ENCODE peak calls at places on chromosomes 12 and 14, in seven cellular contexts. One of them, this sample, is unnamed.

GRCh38 chr14:54773171-54774006 is 129.2 kb downstream of the GCH1 start:
- DNase-seq in A549: peak; percentile 97
- DNase-seq in thoracic aorta: peak; percentile 86
- DNase-seq in esophagus muscularis mucosa: peak; percentile 96
- DNase-seq in right lobe of liver: peak; percentile 71
- DNase-seq in aorta: peak; percentile 96
- DNase-seq in cardiac muscle cell: peak; percentile 89
- DNase-seq in this sample: peak; percentile 79

GRCh38 chr12:46160081-46160980 is 108.5 kb downstream of the SLC38A1 start:
- DNase-seq in A549: no peak
- DNase-seq in thoracic aorta: no peak
- DNase-seq in esophagus muscularis mucosa: no peak
- DNase-seq in right lobe of liver: no peak
- DNase-seq in aorta: no peak
- DNase-seq in cardiac muscle cell: peak; percentile 72
- DNase-seq in this sample: no peak

GRCh38 chr14:102262894-102263462 is 42.0 kb downstream of the MOK start:
- DNase-seq in A549: peak; percentile 54
- DNase-seq in thoracic aorta: no peak
- DNase-seq in esophagus muscularis mucosa: no peak
- DNase-seq in right lobe of liver: no peak
- DNase-seq in aorta: no peak
- DNase-seq in cardiac muscle cell: no peak
- DNase-seq in this sample: no peak

GRCh38 chr12:125684968-125685790 is 619.9 kb downstream of the AACS start:
- DNase-seq in A549: no peak
- DNase-seq in thoracic aorta: no peak
- DNase-seq in esophagus muscularis mucosa: peak; percentile 78
- DNase-seq in right lobe of liver: no peak
- DNase-seq in aorta: no peak
- DNase-seq in cardiac muscle cell: no peak
- DNase-seq in this sample: no peak

GRCh38 chr12:91406920-91407341 is 224.3 kb upstream of the DCN start:
- DNase-seq in A549: peak; percentile 69
- DNase-seq in thoracic aorta: no peak
- DNase-seq in esophagus muscularis mucosa: no peak
- DNase-seq in right lobe of liver: no peak
- DNase-seq in aorta: no peak
- DNase-seq in cardiac muscle cell: no peak
- DNase-seq in this sample: no peak

GRCh38 chr14:56474419-56475022 is 105.1 kb upstream of the TMEM260 start:
- DNase-seq in A549: peak; percentile 37
- DNase-seq in thoracic aorta: no peak
- DNase-seq in esophagus muscularis mucosa: no peak
- DNase-seq in right lobe of liver: no peak
- DNase-seq in aorta: no peak
- DNase-seq in cardiac muscle cell: peak; percentile 67
- DNase-seq in this sample: no peak

GRCh38 chr12:48489012-48489411 is 6.7 kb downstream of the C12orf54 start:
- DNase-seq in A549: no peak
- DNase-seq in thoracic aorta: no peak
- DNase-seq in esophagus muscularis mucosa: no peak
- DNase-seq in right lobe of liver: no peak
- DNase-seq in aorta: no peak
- DNase-seq in cardiac muscle cell: no peak
- DNase-seq in this sample: no peak

GRCh38 chr12:45773734-45774133 is 44.2 kb downstream of the ARID2 start:
- DNase-seq in A549: no peak
- DNase-seq in thoracic aorta: no peak
- DNase-seq in esophagus muscularis mucosa: no peak
- DNase-seq in right lobe of liver: no peak
- DNase-seq in aorta: no peak
- DNase-seq in cardiac muscle cell: no peak
- DNase-seq in this sample: no peak

GRCh38 chr14:78412475-78412874 is 242.3 kb downstream of the NRXN3 start:
- DNase-seq in A549: no peak
- DNase-seq in thoracic aorta: no peak
- DNase-seq in esophagus muscularis mucosa: no peak
- DNase-seq in right lobe of liver: no peak
- DNase-seq in aorta: no peak
- DNase-seq in cardiac muscle cell: no peak
- DNase-seq in this sample: no peak

GRCh38 chr14:74852922-74853530 is 22.9 kb downstream of the PROX2 start:
- DNase-seq in A549: no peak
- DNase-seq in thoracic aorta: no peak
- DNase-seq in esophagus muscularis mucosa: no peak
- DNase-seq in right lobe of liver: no peak
- DNase-seq in aorta: no peak
- DNase-seq in cardiac muscle cell: no peak
- DNase-seq in this sample: no peak

GRCh38 chr14:55399183-55399582 is 12.4 kb downstream of the ATG14 start:
- DNase-seq in A549: no peak
- DNase-seq in thoracic aorta: no peak
- DNase-seq in esophagus muscularis mucosa: no peak
- DNase-seq in right lobe of liver: no peak
- DNase-seq in aorta: no peak
- DNase-seq in cardiac muscle cell: no peak
- DNase-seq in this sample: no peak

GRCh38 chr12:123787466-123787865 is 25.4 kb downstream of the DNAH10 start:
- DNase-seq in A549: no peak
- DNase-seq in thoracic aorta: no peak
- DNase-seq in esophagus muscularis mucosa: no peak
- DNase-seq in right lobe of liver: no peak
- DNase-seq in aorta: no peak
- DNase-seq in cardiac muscle cell: no peak
- DNase-seq in this sample: no peak

GRCh38 chr14:93759781-93760307 is 28.4 kb downstream of the PRIMA1 start:
- DNase-seq in A549: no peak
- DNase-seq in thoracic aorta: peak; percentile 21
- DNase-seq in esophagus muscularis mucosa: no peak
- DNase-seq in right lobe of liver: peak; percentile 93
- DNase-seq in aorta: peak; percentile 87
- DNase-seq in cardiac muscle cell: peak; percentile 88
- DNase-seq in this sample: peak; percentile 28

GRCh38 chr14:94306047-94306978 is 13.2 kb upstream of the SERPINA10 start:
- DNase-seq in A549: no peak
- DNase-seq in thoracic aorta: no peak
- DNase-seq in esophagus muscularis mucosa: peak; percentile 79
- DNase-seq in right lobe of liver: peak; percentile 76
- DNase-seq in aorta: no peak
- DNase-seq in cardiac muscle cell: no peak
- DNase-seq in this sample: no peak

GRCh38 chr12:86729798-86730197 is 473.6 kb upstream of the MGAT4C start:
- DNase-seq in A549: no peak
- DNase-seq in thoracic aorta: no peak
- DNase-seq in esophagus muscularis mucosa: no peak
- DNase-seq in right lobe of liver: no peak
- DNase-seq in aorta: no peak
- DNase-seq in cardiac muscle cell: no peak
- DNase-seq in this sample: no peak

GRCh38 chr12:62983594-62983993 is 48.6 kb upstream of the PPM1H start:
- DNase-seq in A549: peak; percentile 29
- DNase-seq in thoracic aorta: no peak
- DNase-seq in esophagus muscularis mucosa: no peak
- DNase-seq in right lobe of liver: no peak
- DNase-seq in aorta: no peak
- DNase-seq in cardiac muscle cell: no peak
- DNase-seq in this sample: no peak

GRCh38 chr12:118715647-118716046 is 265.7 kb upstream of the SRRM4 start:
- DNase-seq in A549: no peak
- DNase-seq in thoracic aorta: no peak
- DNase-seq in esophagus muscularis mucosa: no peak
- DNase-seq in right lobe of liver: no peak
- DNase-seq in aorta: no peak
- DNase-seq in cardiac muscle cell: no peak
- DNase-seq in this sample: no peak

GRCh38 chr14:31300296-31300695 is 92.7 kb upstream of the HECTD1 start:
- DNase-seq in A549: peak; percentile 21
- DNase-seq in thoracic aorta: no peak
- DNase-seq in esophagus muscularis mucosa: no peak
- DNase-seq in right lobe of liver: no peak
- DNase-seq in aorta: no peak
- DNase-seq in cardiac muscle cell: no peak
- DNase-seq in this sample: no peak

GRCh38 chr14:103422981-103423600 is 37.9 kb downstream of the MARK3 start:
- DNase-seq in A549: no peak
- DNase-seq in thoracic aorta: no peak
- DNase-seq in esophagus muscularis mucosa: no peak
- DNase-seq in right lobe of liver: no peak
- DNase-seq in aorta: no peak
- DNase-seq in cardiac muscle cell: no peak
- DNase-seq in this sample: no peak

GRCh38 chr12:22728989-22729388 is 104.0 kb downstream of the ETNK1 start:
- DNase-seq in A549: no peak
- DNase-seq in thoracic aorta: no peak
- DNase-seq in esophagus muscularis mucosa: no peak
- DNase-seq in right lobe of liver: no peak
- DNase-seq in aorta: no peak
- DNase-seq in cardiac muscle cell: no peak
- DNase-seq in this sample: no peak

GRCh38 chr12:75439048-75439447 is 41.5 kb upstream of the GLIPR1 start:
- DNase-seq in A549: no peak
- DNase-seq in thoracic aorta: no peak
- DNase-seq in esophagus muscularis mucosa: no peak
- DNase-seq in right lobe of liver: no peak
- DNase-seq in aorta: no peak
- DNase-seq in cardiac muscle cell: no peak
- DNase-seq in this sample: no peak

GRCh38 chr12:79374543-79374942 is 316.2 kb downstream of the PAWR start:
- DNase-seq in A549: peak; percentile 49
- DNase-seq in thoracic aorta: no peak
- DNase-seq in esophagus muscularis mucosa: no peak
- DNase-seq in right lobe of liver: no peak
- DNase-seq in aorta: no peak
- DNase-seq in cardiac muscle cell: no peak
- DNase-seq in this sample: no peak

GRCh38 chr14:103021817-103022668 is 35.3 kb downstream of the CDC42BPB start:
- DNase-seq in A549: no peak
- DNase-seq in thoracic aorta: no peak
- DNase-seq in esophagus muscularis mucosa: no peak
- DNase-seq in right lobe of liver: no peak
- DNase-seq in aorta: peak; percentile 74
- DNase-seq in cardiac muscle cell: no peak
- DNase-seq in this sample: no peak

GRCh38 chr12:68887641-68888040 is 45.3 kb downstream of the CPM start:
- DNase-seq in A549: no peak
- DNase-seq in thoracic aorta: no peak
- DNase-seq in esophagus muscularis mucosa: no peak
- DNase-seq in right lobe of liver: no peak
- DNase-seq in aorta: no peak
- DNase-seq in cardiac muscle cell: no peak
- DNase-seq in this sample: no peak

GRCh38 chr12:115632323-115632722 is 645.2 kb downstream of the MED13L start:
- DNase-seq in A549: no peak
- DNase-seq in thoracic aorta: no peak
- DNase-seq in esophagus muscularis mucosa: no peak
- DNase-seq in right lobe of liver: no peak
- DNase-seq in aorta: no peak
- DNase-seq in cardiac muscle cell: no peak
- DNase-seq in this sample: no peak

GRCh38 chr12:116276433-116277216 is 868 bp downstream of the MED13L start:
- DNase-seq in A549: peak; percentile 72
- DNase-seq in thoracic aorta: peak; percentile 8
- DNase-seq in esophagus muscularis mucosa: no peak
- DNase-seq in right lobe of liver: peak; percentile 83
- DNase-seq in aorta: peak; percentile 91
- DNase-seq in cardiac muscle cell: peak; percentile 86
- DNase-seq in this sample: peak; percentile 62

GRCh38 chr14:23364604-23365352 is at the start of gene EFS:
- DNase-seq in A549: no peak
- DNase-seq in thoracic aorta: no peak
- DNase-seq in esophagus muscularis mucosa: no peak
- DNase-seq in right lobe of liver: peak; percentile 47
- DNase-seq in aorta: peak; percentile 85
- DNase-seq in cardiac muscle cell: no peak
- DNase-seq in this sample: no peak

GRCh38 chr12:117421068-117421771 is 59.8 kb upstream of the NOS1 start:
- DNase-seq in A549: no peak
- DNase-seq in thoracic aorta: no peak
- DNase-seq in esophagus muscularis mucosa: no peak
- DNase-seq in right lobe of liver: no peak
- DNase-seq in aorta: no peak
- DNase-seq in cardiac muscle cell: no peak
- DNase-seq in this sample: no peak
- H3K27ac ChIP-seq in A549: no peak overlapping the region
- H3K27ac ChIP-seq in thoracic aorta: no peak overlapping the region
- H3K27ac ChIP-seq in esophagus muscularis mucosa: no peak overlapping the region
- H3K27ac ChIP-seq in right lobe of liver: peak overlapping the region; percentile 75
- H3K27ac ChIP-seq in aorta: no peak overlapping the region
- H3K27ac ChIP-seq in cardiac muscle cell: no peak overlapping the region
- H3K27ac ChIP-seq in this sample: peak overlapping the region; percentile 37

GRCh38 chr12:88617352-88617751 is 37.1 kb upstream of the KITLG start:
- DNase-seq in A549: no peak
- DNase-seq in thoracic aorta: no peak
- DNase-seq in esophagus muscularis mucosa: no peak
- DNase-seq in right lobe of liver: no peak
- DNase-seq in aorta: no peak
- DNase-seq in cardiac muscle cell: no peak
- DNase-seq in this sample: no peak
- H3K27ac ChIP-seq in A549: no peak overlapping the region
- H3K27ac ChIP-seq in thoracic aorta: no peak overlapping the region
- H3K27ac ChIP-seq in esophagus muscularis mucosa: no peak overlapping the region
- H3K27ac ChIP-seq in right lobe of liver: no peak overlapping the region
- H3K27ac ChIP-seq in aorta: no peak overlapping the region
- H3K27ac ChIP-seq in cardiac muscle cell: no peak overlapping the region
- H3K27ac ChIP-seq in this sample: no peak overlapping the region

DNA sequence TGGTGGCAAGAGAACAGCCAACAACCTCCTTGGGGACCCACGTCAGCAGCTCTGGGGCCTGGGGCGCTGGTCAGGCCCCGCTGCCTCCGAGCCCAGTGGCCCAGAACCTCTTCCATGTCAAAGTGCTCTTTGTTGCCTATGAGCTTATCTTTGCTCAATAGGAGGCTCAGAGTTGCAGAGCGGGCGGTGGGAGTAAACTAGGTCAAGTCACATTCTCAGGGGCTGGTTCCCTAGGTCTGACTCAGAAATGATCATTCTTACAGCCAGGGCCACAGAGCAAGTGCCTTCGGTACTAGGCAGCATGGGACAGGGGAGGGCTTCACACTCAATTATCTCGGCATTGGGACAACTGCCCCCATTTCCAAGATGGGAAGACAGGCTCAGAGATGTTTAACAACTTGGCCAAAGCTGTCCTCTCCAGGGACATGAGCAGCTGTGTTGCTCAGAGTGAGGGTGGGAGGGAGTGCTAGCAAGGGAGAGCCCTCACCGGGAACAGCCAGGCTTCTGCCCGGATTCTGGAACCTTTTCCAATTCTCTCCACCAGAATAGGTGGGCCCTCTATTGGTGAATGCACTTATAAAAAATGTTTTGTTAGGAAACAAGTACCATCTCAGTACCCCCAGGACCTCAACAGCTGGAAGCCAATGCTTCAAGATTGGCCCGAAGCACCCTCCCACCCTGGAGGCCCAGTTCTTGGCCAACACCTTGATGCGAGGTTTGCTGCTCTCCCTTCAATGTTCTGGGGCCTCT is 11.9 kb downstream of the SLC25A29 start:
- DNase-seq in A549: no peak
- DNase-seq in thoracic aorta: no peak
- DNase-seq in esophagus muscularis mucosa: no peak
- DNase-seq in right lobe of liver: peak; percentile 25
- DNase-seq in aorta: peak; percentile 69
- DNase-seq in cardiac muscle cell: no peak
- DNase-seq in this sample: peak; percentile 28
- H3K27ac ChIP-seq in A549: no peak overlapping the region
- H3K27ac ChIP-seq in thoracic aorta: peak overlapping the region; percentile 45
- H3K27ac ChIP-seq in esophagus muscularis mucosa: peak overlapping the region; percentile 41
- H3K27ac ChIP-seq in right lobe of liver: no peak overlapping the region
- H3K27ac ChIP-seq in aorta: no peak overlapping the region
- H3K27ac ChIP-seq in cardiac muscle cell: no peak overlapping the region
- H3K27ac ChIP-seq in this sample: peak overlapping the region; percentile 86

GRCh38 chr12:110564471-110564991 is 18.6 kb downstream of the PPTC7 start:
- DNase-seq in A549: no peak
- DNase-seq in thoracic aorta: no peak
- DNase-seq in esophagus muscularis mucosa: no peak
- DNase-seq in right lobe of liver: no peak
- DNase-seq in aorta: no peak
- DNase-seq in cardiac muscle cell: no peak
- DNase-seq in this sample: no peak
- H3K27ac ChIP-seq in A549: peak overlapping the region; percentile 36
- H3K27ac ChIP-seq in thoracic aorta: no peak overlapping the region
- H3K27ac ChIP-seq in esophagus muscularis mucosa: peak overlapping the region; percentile 71
- H3K27ac ChIP-seq in right lobe of liver: peak overlapping the region; percentile 36
- H3K27ac ChIP-seq in aorta: no peak overlapping the region
- H3K27ac ChIP-seq in cardiac muscle cell: peak overlapping the region; percentile 91
- H3K27ac ChIP-seq in this sample: peak overlapping the region; percentile 72

This sample was measured in gastrocnemius medialis.